ENCODE peak calls at places on chromosomes 2 and 18, in seven cellular contexts. O, Z, V, U, G, T and X are unnamed samples.

GRCh38 chr2:177261115-177261779 is 3.3 kb downstream of the NFE2L2 start:
- DNase-seq in O (no peak), Z (no peak), V (no peak), U (peak; percentile 52), G (no peak), T (no peak), X (no peak)

GRCh38 chr18:48011926-48012469 is 81.5 kb upstream of the SMAD2 start:
- DNase-seq in O (no peak), Z (no peak), V (no peak), U (no peak), G (no peak), T (no peak), X (no peak)

GRCh38 chr2:83459456-83459855 is 999.6 kb downstream of the SUCLG1 start:
- DNase-seq in O (no peak), Z (no peak), V (no peak), U (no peak), G (no peak), T (no peak), X (no peak)

GRCh38 chr2:113105047-113105446 is 22.4 kb upstream of the IL1RN start:
- DNase-seq in O (no peak), Z (no peak), V (no peak), U (peak; percentile 68), G (peak; percentile 75), T (no peak), X (no peak)

GRCh38 chr2:238104071-238104511 is 4.0 kb downstream of the ESPNL start:
- DNase-seq in O (no peak), Z (no peak), V (no peak), U (no peak), G (no peak), T (no peak), X (no peak)

GRCh38 chr2:240629968-240630770 is 4.9 kb downstream of the GPR35 start:
- DNase-seq in O (no peak), Z (no peak), V (no peak), U (no peak), G (no peak), T (peak; percentile 23), X (no peak)

GRCh38 chr2:138877421-138877820 is 97.2 kb upstream of the NXPH2 start:
- DNase-seq in O (no peak), Z (no peak), V (no peak), U (no peak), G (peak; percentile 6), T (no peak), X (no peak)

GRCh38 chr18:51108330-51108729 is 78.3 kb downstream of the SMAD4 start:
- DNase-seq in O (no peak), Z (no peak), V (no peak), U (no peak), G (no peak), T (no peak), X (no peak)

GRCh38 chr18:25230658-25231326 is 121.2 kb downstream of the ZNF521 start:
- DNase-seq in O (no peak), Z (no peak), V (no peak), U (peak; percentile 95), G (peak; percentile 43), T (no peak), X (no peak)

GRCh38 chr2:194319222-194319992 is 1337.6 kb upstream of the SLC39A10 start:
- DNase-seq in O (no peak), Z (no peak), V (no peak), U (no peak), G (no peak), T (no peak), X (no peak)

GRCh38 chr2:63846487-63846886 is 4.8 kb downstream of the UGP2 start:
- DNase-seq in O (no peak), Z (no peak), V (no peak), U (no peak), G (no peak), T (no peak), X (no peak)

GRCh38 chr2:188527110-188527509 is 235.4 kb downstream of the GULP1 start:
- DNase-seq in O (no peak), Z (no peak), V (no peak), U (peak; percentile 75), G (no peak), T (no peak), X (no peak)

GRCh38 chr2:25453199-25453903 is 111.6 kb upstream of the DNMT3A start:
- DNase-seq in O (no peak), Z (no peak), V (no peak), U (peak; percentile 33), G (no peak), T (no peak), X (no peak)

GRCh38 chr2:202632682-202633081 is 2.1 kb upstream of the FAM117B start:
- DNase-seq in O (no peak), Z (no peak), V (no peak), U (peak; percentile 95), G (no peak), T (no peak), X (no peak)

GRCh38 chr2:96174251-96175144 is 29.3 kb upstream of the DUSP2 start:
- DNase-seq in O (peak; percentile 84), Z (no peak), V (peak; percentile 12), U (peak; percentile 53), G (peak; percentile 41), T (peak; percentile 86), X (peak; percentile 67)

GRCh38 chr18:32907656-32908441 is 135.0 kb upstream of the KLHL14 start:
- DNase-seq in O (no peak), Z (no peak), V (no peak), U (no peak), G (no peak), T (no peak), X (no peak)

GRCh38 chr2:221518201-221518936 is 53.7 kb downstream of the EPHA4 start:
- DNase-seq in O (peak; percentile 66), Z (no peak), V (no peak), U (peak; percentile 48), G (no peak), T (no peak), X (no peak)

GRCh38 chr2:2839393-2840096 is 508.5 kb upstream of the MYT1L start:
- DNase-seq in O (no peak), Z (no peak), V (no peak), U (no peak), G (no peak), T (no peak), X (no peak)

DNA sequence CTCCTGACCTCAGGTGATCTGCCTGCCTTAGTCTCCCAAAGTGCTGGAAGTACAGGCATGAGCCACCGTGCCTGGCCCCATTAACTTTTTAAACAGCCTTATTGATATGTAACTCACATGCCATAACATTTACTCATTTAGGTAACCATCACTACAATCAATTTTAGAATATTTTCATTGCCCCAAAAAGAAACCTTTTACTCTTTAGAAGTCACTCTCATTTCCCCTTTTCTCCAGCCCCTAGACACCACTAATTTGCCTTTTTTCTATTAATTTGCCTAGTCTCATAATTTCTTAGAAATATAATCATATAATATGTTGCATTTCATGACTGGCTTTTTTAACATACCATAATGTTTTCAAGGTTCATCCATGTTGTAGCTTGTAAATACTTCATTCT is 57.2 kb upstream of the TACR1 start:
- DNase-seq in O (no peak), Z (no peak), V (no peak), U (no peak), G (no peak), T (no peak), X (no peak)
- TF ChIP-seq CTCF in O (no peak), Z (no peak), V (no peak), U (no peak), G (no peak), T (no peak), X (no peak)

DNA sequence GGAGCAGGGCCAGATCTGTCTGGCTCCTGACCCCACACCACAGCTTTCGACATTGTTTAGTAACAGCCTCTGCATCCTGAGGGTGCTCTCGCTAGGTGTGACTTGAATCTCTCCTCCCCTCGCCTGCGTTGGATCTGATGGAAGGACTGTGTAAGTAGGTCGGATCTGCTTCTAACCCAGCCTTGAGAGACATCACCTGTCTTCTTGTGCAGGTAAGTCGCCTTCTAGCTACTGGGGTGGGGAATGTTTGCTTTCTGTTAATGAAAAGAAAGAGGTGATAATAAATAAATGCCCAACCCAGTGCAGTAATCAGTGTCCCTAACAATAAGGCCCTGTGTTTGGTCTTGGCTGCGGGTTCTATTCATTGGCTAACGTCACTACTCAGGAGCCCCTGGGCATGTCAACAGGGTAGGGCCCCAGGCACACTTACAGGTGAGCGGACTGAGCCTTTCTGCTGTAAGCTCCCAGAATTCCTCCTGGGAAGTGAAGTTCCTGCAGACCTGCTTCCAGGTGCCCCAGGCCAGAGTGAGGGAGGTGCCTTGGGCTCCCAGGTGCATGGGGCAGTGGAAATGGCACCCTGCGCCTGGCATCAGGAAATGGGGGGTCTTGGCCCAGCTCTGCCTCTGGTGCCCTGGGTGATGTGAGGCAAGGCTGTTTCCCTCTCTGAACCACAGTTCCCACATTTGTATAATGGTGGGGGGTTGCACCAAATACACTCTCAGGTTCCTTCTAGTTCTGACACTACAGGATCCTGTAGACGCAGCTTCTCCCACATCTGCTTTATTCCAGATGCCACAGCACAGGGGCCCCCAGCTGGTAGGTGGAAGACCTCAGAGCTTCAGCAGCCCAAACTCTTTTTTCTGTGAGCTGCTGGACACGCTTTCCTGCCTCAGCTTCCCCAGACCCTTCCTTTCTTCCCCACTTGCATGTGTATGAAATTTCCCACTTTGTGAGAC is 11.2 kb upstream of the FOSL2 start:
- DNase-seq in O (no peak), Z (no peak), V (no peak), U (no peak), G (no peak), T (no peak), X (no peak)
- TF ChIP-seq CTCF in O (no peak), Z (no peak), V (no peak), U (no peak), G (no peak), T (no peak), X (no peak)

GRCh38 chr18:2223859-2224258 is 347.4 kb downstream of the METTL4 start:
- DNase-seq in O (no peak), Z (no peak), V (no peak), U (peak; percentile 82), G (peak; percentile 50), T (no peak), X (no peak)
- TF ChIP-seq CTCF in O (no peak), Z (peak; percentile 48), V (peak; percentile 53), U (peak; percentile 72), G (peak; percentile 67), T (no peak), X (no peak)

DNA sequence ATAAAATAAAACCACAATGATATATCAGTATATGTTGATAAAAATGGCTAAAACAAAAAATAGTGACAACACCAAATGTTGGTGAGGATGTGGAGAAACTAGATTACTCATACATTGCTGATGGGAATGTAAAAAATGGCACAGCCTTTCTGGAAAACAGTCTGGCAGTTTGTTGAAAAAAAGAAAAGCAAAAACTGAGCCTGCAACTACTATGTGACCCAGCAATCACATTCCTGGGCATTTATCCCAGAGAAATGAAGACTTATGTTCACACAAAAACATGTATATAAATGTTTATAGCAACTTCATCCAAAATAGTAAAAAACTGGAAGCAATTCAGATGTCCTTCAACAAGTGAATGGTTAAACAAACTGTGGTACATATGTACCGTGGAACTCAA is 7.5 kb upstream of the KDSR start:
- DNase-seq in O (no peak), Z (no peak), V (no peak), U (peak; percentile 52), G (no peak), T (no peak), X (no peak)
- TF ChIP-seq CTCF in O (no peak), Z (no peak), V (no peak), U (no peak), G (no peak), T (no peak), X (no peak)

DNA sequence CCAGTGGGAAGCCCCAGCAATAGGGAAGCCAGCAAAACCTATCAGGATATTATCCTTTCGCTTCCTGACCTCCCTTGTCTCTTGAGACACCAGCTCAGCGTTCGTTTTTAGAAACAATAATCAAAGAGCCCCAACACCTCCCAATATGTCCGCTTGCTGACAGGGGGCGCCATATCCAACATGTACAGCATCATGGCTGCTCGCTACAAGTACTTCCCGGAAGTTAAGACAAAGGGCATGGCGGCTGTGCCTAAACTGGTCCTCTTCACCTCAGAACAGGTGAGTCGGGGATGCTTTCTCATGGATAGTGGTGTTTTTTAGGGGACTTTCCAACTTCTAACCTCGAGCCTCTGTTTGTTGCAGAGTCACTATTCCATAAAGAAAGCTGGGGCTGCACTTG is 28.7 kb downstream of the GAD1 start:
- DNase-seq in O (no peak), Z (no peak), V (no peak), U (no peak), G (no peak), T (no peak), X (no peak)
- TF ChIP-seq CTCF in O (no peak), Z (no peak), V (no peak), U (no peak), G (peak; percentile 5), T (no peak), X (no peak)